ENCODE peak calls at places on chromosomes 4 and X, in four cellular contexts. One of them, this sample, is unnamed.

GRCh38 chr4:3765271-3766206 is 646 bp upstream of the ADRA2C start:
- DNase-seq in astrocyte: peak; percentile 59
- DNase-seq in neural crest cell: peak; percentile 53
- DNase-seq in lung: no peak
- DNase-seq in this sample: peak; percentile 17

GRCh38 chr4:118351851-118352827 is 664 bp downstream of the PRSS12 start:
- DNase-seq in astrocyte: no peak
- DNase-seq in neural crest cell: peak; percentile 24
- DNase-seq in lung: peak; percentile 32
- DNase-seq in this sample: peak; percentile 18

GRCh38 chrX:39795591-39795990 is 302.2 kb downstream of the BCOR start:
- DNase-seq in astrocyte: no peak
- DNase-seq in neural crest cell: no peak
- DNase-seq in lung: no peak
- DNase-seq in this sample: no peak

GRCh38 chr4:148273501-148273986 is 168.7 kb downstream of the NR3C2 start:
- DNase-seq in astrocyte: no peak
- DNase-seq in neural crest cell: no peak
- DNase-seq in lung: no peak
- DNase-seq in this sample: no peak

GRCh38 chrX:136143714-136144113 is 3.6 kb upstream of the FHL1 start:
- DNase-seq in astrocyte: no peak
- DNase-seq in neural crest cell: no peak
- DNase-seq in lung: no peak
- DNase-seq in this sample: peak; percentile 25

GRCh38 chr4:68906238-68907137 is 45.1 kb downstream of the UGT2A3 start:
- DNase-seq in astrocyte: peak; percentile 7
- DNase-seq in neural crest cell: no peak
- DNase-seq in lung: no peak
- DNase-seq in this sample: no peak

GRCh38 chr4:15893967-15894366 is 44.6 kb downstream of the FGFBP1 start:
- DNase-seq in astrocyte: peak; percentile 99
- DNase-seq in neural crest cell: no peak
- DNase-seq in lung: peak; percentile 34
- DNase-seq in this sample: no peak

GRCh38 chr4:125316391-125316780 is 1.6 kb downstream of the FAT4 start:
- DNase-seq in astrocyte: no peak
- DNase-seq in neural crest cell: no peak
- DNase-seq in lung: peak; percentile 49
- DNase-seq in this sample: peak; percentile 4

GRCh38 chr4:164989464-164989863 is 12.0 kb upstream of the TRIM61 start:
- DNase-seq in astrocyte: no peak
- DNase-seq in neural crest cell: no peak
- DNase-seq in lung: no peak
- DNase-seq in this sample: no peak

GRCh38 chr4:59179372-59179771 is 2020.8 kb upstream of the ADGRL3 start:
- DNase-seq in astrocyte: no peak
- DNase-seq in neural crest cell: no peak
- DNase-seq in lung: no peak
- DNase-seq in this sample: no peak

GRCh38 chr4:160351018-160351417 is 1248.1 kb downstream of the RAPGEF2 start:
- DNase-seq in astrocyte: no peak
- DNase-seq in neural crest cell: no peak
- DNase-seq in lung: no peak
- DNase-seq in this sample: no peak

GRCh38 chrX:150664290-150664689 is 28.9 kb upstream of the MTMR1 start:
- DNase-seq in astrocyte: no peak
- DNase-seq in neural crest cell: no peak
- DNase-seq in lung: peak; percentile 54
- DNase-seq in this sample: no peak

GRCh38 chr4:143337600-143338287 is 1.1 kb downstream of the GAB1 start:
- DNase-seq in astrocyte: peak; percentile 60
- DNase-seq in neural crest cell: peak; percentile 15
- DNase-seq in lung: peak; percentile 46
- DNase-seq in this sample: peak; percentile 13

GRCh38 chr4:165328708-165329107 is 1.2 kb downstream of the MSMO1 start:
- DNase-seq in astrocyte: no peak
- DNase-seq in neural crest cell: no peak
- DNase-seq in lung: no peak
- DNase-seq in this sample: no peak

GRCh38 chr4:78517050-78517652 is 34.4 kb upstream of the ANXA3 start:
- DNase-seq in astrocyte: peak; percentile 23
- DNase-seq in neural crest cell: no peak
- DNase-seq in lung: no peak
- DNase-seq in this sample: no peak

GRCh38 chr4:171919314-171919713 is 106.1 kb downstream of the GALNTL6 start:
- DNase-seq in astrocyte: no peak
- DNase-seq in neural crest cell: no peak
- DNase-seq in lung: no peak
- DNase-seq in this sample: no peak

GRCh38 chrX:41441934-41442823 is 5.0 kb upstream of the NYX start:
- DNase-seq in astrocyte: peak; percentile 45
- DNase-seq in neural crest cell: peak; percentile 54
- DNase-seq in lung: peak; percentile 87
- DNase-seq in this sample: peak; percentile 83

GRCh38 chrX:9535101-9535500 is 70.2 kb downstream of the TBL1X start:
- DNase-seq in astrocyte: no peak
- DNase-seq in neural crest cell: no peak
- DNase-seq in lung: no peak
- DNase-seq in this sample: no peak

GRCh38 chr4:79049840-79050520 is 110.7 kb upstream of the PAQR3 start:
- DNase-seq in astrocyte: no peak
- DNase-seq in neural crest cell: no peak
- DNase-seq in lung: no peak
- DNase-seq in this sample: no peak

GRCh38 chr4:171812377-171813194 is 618 bp upstream of the GALNTL6 start:
- DNase-seq in astrocyte: no peak
- DNase-seq in neural crest cell: peak; percentile 1
- DNase-seq in lung: no peak
- DNase-seq in this sample: no peak

GRCh38 chr4:67343162-67343561 is 202.1 kb downstream of the CENPC start:
- DNase-seq in astrocyte: no peak
- DNase-seq in neural crest cell: no peak
- DNase-seq in lung: no peak
- DNase-seq in this sample: no peak

GRCh38 chr4:55866973-55867574 is 13.6 kb downstream of the EXOC1 start:
- DNase-seq in astrocyte: peak; percentile 59
- DNase-seq in neural crest cell: no peak
- DNase-seq in lung: no peak
- DNase-seq in this sample: peak; percentile 34

GRCh38 chrX:13937370-13938052 is 92.2 kb downstream of the GEMIN8 start:
- DNase-seq in astrocyte: peak; percentile 74
- DNase-seq in neural crest cell: no peak
- DNase-seq in lung: no peak
- DNase-seq in this sample: peak; percentile 1

GRCh38 chrX:129622757-129623301 is 31.9 kb downstream of the APLN start:
- DNase-seq in astrocyte: peak; percentile 80
- DNase-seq in neural crest cell: no peak
- DNase-seq in lung: no peak
- DNase-seq in this sample: no peak

GRCh38 chrX:132216806-132217202 is 2.4 kb downstream of the RAP2C start:
- DNase-seq in astrocyte: peak; percentile 33
- DNase-seq in neural crest cell: no peak
- DNase-seq in lung: no peak
- DNase-seq in this sample: peak; percentile 34

GRCh38 chr4:125097729-125098128 is 217.0 kb upstream of the FAT4 start:
- DNase-seq in astrocyte: no peak
- DNase-seq in neural crest cell: no peak
- DNase-seq in lung: no peak
- DNase-seq in this sample: no peak

GRCh38 chrX:4239650-4240540 is 526.4 kb upstream of the PRKX start:
- DNase-seq in astrocyte: no peak
- DNase-seq in neural crest cell: no peak
- DNase-seq in lung: no peak
- DNase-seq in this sample: no peak

GRCh38 chrX:3119376-3119775 is 78.1 kb downstream of the ARSF start:
- DNase-seq in astrocyte: peak; percentile 61
- DNase-seq in neural crest cell: no peak
- DNase-seq in lung: no peak
- DNase-seq in this sample: no peak

GRCh38 chrX:47143894-47144625 is 442 bp downstream of the NDUFB11 start:
- DNase-seq in astrocyte: peak; percentile 8
- DNase-seq in neural crest cell: no peak
- DNase-seq in lung: no peak
- DNase-seq in this sample: peak; percentile 41

GRCh38 chr4:26859762-26860156 is 882 bp upstream of the STIM2 start:
- DNase-seq in astrocyte: no peak
- DNase-seq in neural crest cell: no peak
- DNase-seq in lung: no peak
- DNase-seq in this sample: no peak

GRCh38 chr4:16169491-16169890 is 56.8 kb downstream of the TAPT1 start:
- DNase-seq in astrocyte: no peak
- DNase-seq in neural crest cell: no peak
- DNase-seq in lung: no peak
- DNase-seq in this sample: no peak

GRCh38 chr4:183674153-183674552 is 15.1 kb downstream of the TRAPPC11 start:
- DNase-seq in astrocyte: no peak
- DNase-seq in neural crest cell: no peak
- DNase-seq in lung: no peak
- DNase-seq in this sample: no peak

GRCh38 chrX:74419861-74420193 is 1.5 kb upstream of the SLC16A2 start:
- DNase-seq in astrocyte: no peak
- DNase-seq in neural crest cell: no peak
- DNase-seq in lung: no peak
- DNase-seq in this sample: peak; percentile 20

GRCh38 chrX:20265221-20265725 is 1.4 kb downstream of the RPS6KA3 start:
- DNase-seq in astrocyte: peak; percentile 87
- DNase-seq in neural crest cell: peak; percentile 8
- DNase-seq in lung: peak; percentile 57
- DNase-seq in this sample: peak; percentile 90

GRCh38 chr4:8306511-8307021 is 37.0 kb downstream of the HTRA3 start:
- DNase-seq in astrocyte: no peak
- DNase-seq in neural crest cell: no peak
- DNase-seq in lung: no peak
- DNase-seq in this sample: no peak

GRCh38 chrX:30570505-30570904 is 7.1 kb downstream of the TASL start:
- DNase-seq in astrocyte: no peak
- DNase-seq in neural crest cell: no peak
- DNase-seq in lung: no peak
- DNase-seq in this sample: no peak

GRCh38 chrX:10725071-10725470 is 104.7 kb upstream of the MID1 start:
- DNase-seq in astrocyte: no peak
- DNase-seq in neural crest cell: no peak
- DNase-seq in lung: no peak
- DNase-seq in this sample: no peak

GRCh38 chrX:123881330-123881729 is 21.5 kb downstream of the XIAP start:
- DNase-seq in astrocyte: no peak
- DNase-seq in neural crest cell: no peak
- DNase-seq in lung: no peak
- DNase-seq in this sample: no peak

DNA sequence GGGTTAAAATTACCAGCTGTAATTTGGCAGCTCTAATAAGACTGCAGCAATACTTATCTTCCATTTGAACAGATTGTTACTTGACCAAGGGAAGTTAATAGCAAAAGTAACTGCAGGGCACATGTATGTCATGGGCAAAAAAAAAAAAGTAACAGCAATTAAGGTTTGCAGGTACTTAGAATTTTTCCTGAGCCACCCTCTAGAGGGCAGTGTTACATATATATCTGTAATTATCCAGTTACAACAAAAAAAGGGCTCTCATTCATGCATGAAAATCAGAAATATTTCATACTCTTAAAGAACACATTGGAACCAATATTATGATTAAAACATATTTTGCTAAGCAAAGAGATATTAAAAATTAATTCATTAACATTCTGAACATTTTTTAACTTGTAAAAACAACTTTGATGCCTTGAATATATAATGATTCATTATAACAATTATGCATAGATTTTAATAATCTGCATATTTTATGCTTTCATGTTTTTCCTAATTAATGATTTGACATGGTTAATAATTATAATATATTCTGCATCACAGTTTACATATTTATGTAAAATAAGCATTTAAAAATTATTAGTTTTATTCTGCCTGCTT is 25.1 kb downstream of the XIAP start:
- DNase-seq in astrocyte: peak; percentile 12
- DNase-seq in neural crest cell: peak; percentile 8
- DNase-seq in lung: peak; percentile 16
- DNase-seq in this sample: peak; percentile 36
- TF ChIP-seq CTCF in astrocyte: peak; percentile 45
- TF ChIP-seq CTCF in neural crest cell: peak; percentile 79
- TF ChIP-seq CTCF in lung: no peak
- TF ChIP-seq CTCF in this sample: peak; percentile 50

DNA sequence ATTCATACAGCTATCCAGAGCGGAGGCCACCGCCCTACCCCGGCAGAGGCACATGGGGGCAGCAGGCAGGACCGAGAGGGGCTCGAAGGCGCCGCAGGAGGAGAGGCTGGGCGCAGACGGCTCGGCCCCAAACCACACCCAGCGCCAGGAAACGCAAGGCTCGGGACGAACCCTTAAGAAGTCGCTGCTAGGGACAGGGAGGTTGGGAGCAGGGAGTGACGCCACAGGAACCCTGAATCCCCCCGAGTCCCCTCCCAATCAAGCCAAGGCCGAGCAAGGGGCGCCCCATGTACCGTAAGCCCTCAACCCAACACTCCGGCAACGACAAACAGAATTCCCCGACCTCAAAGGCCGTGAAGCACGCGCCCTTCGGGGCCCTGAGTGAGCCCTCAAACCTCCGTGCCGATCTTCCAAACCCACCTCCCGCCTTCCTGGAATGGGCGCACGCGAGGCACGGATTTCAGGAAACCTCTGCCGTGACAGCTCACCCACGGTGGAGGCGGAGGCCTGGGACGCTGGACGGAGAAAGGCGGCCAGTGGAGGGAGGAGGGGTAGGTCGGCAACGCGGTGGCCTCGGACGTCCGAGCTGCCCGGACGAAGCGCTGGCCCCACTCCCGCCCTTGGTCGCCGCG is 1.8 kb downstream of the ZFYVE28 start:
- DNase-seq in astrocyte: no peak
- DNase-seq in neural crest cell: no peak
- DNase-seq in lung: no peak
- DNase-seq in this sample: no peak
- TF ChIP-seq CTCF in astrocyte: no peak
- TF ChIP-seq CTCF in neural crest cell: no peak
- TF ChIP-seq CTCF in lung: no peak
- TF ChIP-seq CTCF in this sample: no peak

GRCh38 chr4:76694056-76694455 is 203.9 kb downstream of the SOWAHB start:
- DNase-seq in astrocyte: no peak
- DNase-seq in neural crest cell: no peak
- DNase-seq in lung: no peak
- DNase-seq in this sample: no peak
- TF ChIP-seq CTCF in astrocyte: no peak
- TF ChIP-seq CTCF in neural crest cell: no peak
- TF ChIP-seq CTCF in lung: no peak
- TF ChIP-seq CTCF in this sample: no peak

GRCh38 chr4:25441519-25442117 is 64.6 kb downstream of the ANAPC4 start:
- DNase-seq in astrocyte: peak; percentile 36
- DNase-seq in neural crest cell: peak; percentile 60
- DNase-seq in lung: peak; percentile 83
- DNase-seq in this sample: peak; percentile 41
- TF ChIP-seq CTCF in astrocyte: peak; percentile 87
- TF ChIP-seq CTCF in neural crest cell: peak; percentile 77
- TF ChIP-seq CTCF in lung: peak; percentile 40
- TF ChIP-seq CTCF in this sample: no peak

GRCh38 chr4:186554485-186554884 is 882 bp downstream of the MTNR1A start:
- DNase-seq in astrocyte: peak; percentile 16
- DNase-seq in neural crest cell: peak; percentile 41
- DNase-seq in lung: peak; percentile 42
- DNase-seq in this sample: no peak
- TF ChIP-seq CTCF in astrocyte: no peak
- TF ChIP-seq CTCF in neural crest cell: peak; percentile 57
- TF ChIP-seq CTCF in lung: no peak
- TF ChIP-seq CTCF in this sample: no peak